ENCODE peak calls at places on chromosomes 7 and 10, in five cellular contexts. P, M, V, O and D are unnamed samples.

GRCh38 chr7:148883233-148884048 is 650 bp downstream of the EZH2 start:
- DNase-seq in O (no peak), P (peak; percentile 36), V (peak; percentile 79), M (peak; percentile 55), D (peak; percentile 47)

GRCh38 chr10:58661336-58661735 is 148.7 kb downstream of the BICC1 start:
- DNase-seq in O (no peak), V (no peak), P (no peak), M (no peak), D (no peak)

GRCh38 chr10:132076578-132077081 is 10.9 kb downstream of the JAKMIP3 start:
- DNase-seq in M (no peak), O (no peak), V (peak; percentile 41), P (no peak), D (no peak)

GRCh38 chr7:37150180-37150579 is 298.5 kb downstream of the ELMO1 start:
- DNase-seq in V (no peak), O (no peak), P (no peak), M (no peak), D (no peak)

GRCh38 chr7:47080816-47081215 is 501.1 kb downstream of the TNS3 start:
- DNase-seq in O (no peak), M (no peak), V (no peak), P (no peak), D (no peak)

GRCh38 chr10:69800109-69800508 is 1.6 kb upstream of the COL13A1 start:
- DNase-seq in P (peak; percentile 61), O (peak; percentile 67), M (peak; percentile 48), V (no peak), D (no peak)

GRCh38 chr7:142412551-142413193 is 154.8 kb upstream of the PRSS58 start:
- DNase-seq in M (peak; percentile 72), P (peak; percentile 4), V (no peak), O (peak; percentile 69), D (no peak)

GRCh38 chr7:141511370-141512335 is 39.6 kb upstream of the AGK start:
- DNase-seq in O (no peak), M (no peak), P (no peak), V (no peak), D (no peak)

GRCh38 chr10:114874827-114875541 is 53.4 kb downstream of the FHIP2A start:
- DNase-seq in V (no peak), P (no peak), M (peak; percentile 14), O (no peak), D (peak; percentile 24)

GRCh38 chr7:32427769-32428291 is 62.4 kb downstream of the LSM5 start:
- DNase-seq in V (no peak), P (peak; percentile 70), O (peak; percentile 21), M (peak; percentile 70), D (peak; percentile 41)

GRCh38 chr10:63264852-63265617 is 131.9 kb downstream of the NRBF2 start:
- DNase-seq in O (no peak), M (peak; percentile 79), V (no peak), P (peak; percentile 25), D (no peak)

GRCh38 chr7:151729521-151729921 is 147.4 kb downstream of the PRKAG2 start:
- DNase-seq in P (no peak), V (no peak), O (no peak), M (no peak), D (no peak)

GRCh38 chr10:88849224-88849623 is 2.4 kb downstream of the ANKRD22 start:
- DNase-seq in M (no peak), V (no peak), O (no peak), P (no peak), D (no peak)

GRCh38 chr7:57415326-57415725 is 34.7 kb upstream of the ZNF716 start:
- DNase-seq in O (no peak), M (no peak), V (no peak), P (no peak), D (no peak)

GRCh38 chr7:106313966-106314365 is 29.2 kb upstream of the NAMPT start:
- DNase-seq in P (no peak), O (no peak), M (no peak), V (no peak), D (no peak)

GRCh38 chr7:16918288-16918895 is 36.6 kb upstream of the AGR3 start:
- DNase-seq in M (peak; percentile 23), O (peak; percentile 33), V (no peak), P (peak; percentile 54), D (no peak)

GRCh38 chr7:135147341-135147898 is 452 bp upstream of the TMEM140 start:
- DNase-seq in O (no peak), P (no peak), V (no peak), M (peak; percentile 14), D (no peak)

GRCh38 chr10:6542999-6543430 is 37.1 kb downstream of the PRKCQ start:
- DNase-seq in P (no peak), M (no peak), V (no peak), O (no peak), D (no peak)

GRCh38 chr7:28269700-28270361 is 89.2 kb upstream of the JAZF1 start:
- DNase-seq in V (no peak), M (no peak), P (no peak), O (no peak), D (no peak)

GRCh38 chr10:36111676-36112075 is 469.6 kb upstream of the FZD8 start:
- DNase-seq in P (no peak), M (no peak), O (no peak), V (no peak), D (no peak)

GRCh38 chr10:14186245-14186644 is 144.5 kb downstream of the FRMD4A start:
- DNase-seq in M (peak; percentile 25), P (no peak), O (no peak), V (no peak), D (no peak)

GRCh38 chr10:63169624-63170023 is 36.5 kb downstream of the NRBF2 start:
- DNase-seq in M (no peak), P (no peak), V (no peak), O (no peak), D (no peak)

GRCh38 chr7:1741751-1742554 is 71.9 kb downstream of the ELFN1 start:
- DNase-seq in V (no peak), M (peak; percentile 85), P (no peak), O (peak; percentile 66), D (no peak)

GRCh38 chr7:144408116-144408515 is 4.6 kb upstream of the NOBOX start:
- DNase-seq in M (no peak), P (no peak), O (no peak), V (no peak), D (no peak)

GRCh38 chr10:116665541-116666125 is 44.9 kb downstream of the PNLIPRP2 start:
- DNase-seq in M (no peak), P (peak; percentile 47), O (no peak), V (no peak), D (no peak)

GRCh38 chr7:19079066-19079465 is 38.4 kb downstream of the TWIST1 start:
- DNase-seq in V (no peak), M (no peak), P (no peak), O (peak; percentile 12), D (no peak)

GRCh38 chr10:5291501-5292195 is 73.1 kb upstream of the UCN3 start:
- DNase-seq in V (peak; percentile 90), O (peak; percentile 31), P (peak; percentile 56), M (peak; percentile 63), D (no peak)

GRCh38 chr10:125158528-125159485 is 1.6 kb downstream of the CTBP2 start:
- DNase-seq in P (peak; percentile 66), V (no peak), M (peak; percentile 60), O (no peak), D (peak; percentile 48)

GRCh38 chr7:100586266-100587025 is at the start of gene FBXO24:
- DNase-seq in P (peak; percentile 99), M (peak; percentile 100), O (peak; percentile 99), V (peak; percentile 100), D (peak; percentile 99)
- TF ChIP-seq POLR2A in P (peak; percentile 50), M (no peak), O (no peak), V (no peak), D (peak; percentile 51)

DNA sequence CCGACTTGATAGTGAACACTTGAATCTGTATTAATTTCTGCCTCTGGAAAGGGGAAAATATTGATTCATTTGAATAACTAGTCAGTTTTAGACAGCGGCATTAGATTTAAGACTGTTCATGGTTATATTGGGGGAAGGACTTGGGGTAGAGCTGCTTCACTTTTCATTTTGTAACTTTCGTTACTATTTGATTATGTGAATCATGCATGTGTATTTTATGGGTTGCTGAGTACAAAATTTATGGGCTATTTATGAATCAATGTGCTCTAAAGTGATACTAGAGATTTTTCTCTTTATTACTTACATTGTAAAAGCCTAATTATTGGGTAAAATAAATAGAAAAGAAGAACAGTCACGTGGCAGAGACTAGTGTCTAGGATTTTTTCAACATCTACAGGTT is 4.9 kb downstream of the GLUD1 start:
- DNase-seq in O (no peak), P (no peak), V (no peak), M (no peak), D (no peak)
- H3K27me3 ChIP-seq in O (no peaks in the 10 kb centered on the region), P (no peaks in the 10 kb centered on the region), V (no peaks in the 10 kb centered on the region), M (no peaks in the 10 kb centered on the region), D (no peaks in the 10 kb centered on the region)

DNA sequence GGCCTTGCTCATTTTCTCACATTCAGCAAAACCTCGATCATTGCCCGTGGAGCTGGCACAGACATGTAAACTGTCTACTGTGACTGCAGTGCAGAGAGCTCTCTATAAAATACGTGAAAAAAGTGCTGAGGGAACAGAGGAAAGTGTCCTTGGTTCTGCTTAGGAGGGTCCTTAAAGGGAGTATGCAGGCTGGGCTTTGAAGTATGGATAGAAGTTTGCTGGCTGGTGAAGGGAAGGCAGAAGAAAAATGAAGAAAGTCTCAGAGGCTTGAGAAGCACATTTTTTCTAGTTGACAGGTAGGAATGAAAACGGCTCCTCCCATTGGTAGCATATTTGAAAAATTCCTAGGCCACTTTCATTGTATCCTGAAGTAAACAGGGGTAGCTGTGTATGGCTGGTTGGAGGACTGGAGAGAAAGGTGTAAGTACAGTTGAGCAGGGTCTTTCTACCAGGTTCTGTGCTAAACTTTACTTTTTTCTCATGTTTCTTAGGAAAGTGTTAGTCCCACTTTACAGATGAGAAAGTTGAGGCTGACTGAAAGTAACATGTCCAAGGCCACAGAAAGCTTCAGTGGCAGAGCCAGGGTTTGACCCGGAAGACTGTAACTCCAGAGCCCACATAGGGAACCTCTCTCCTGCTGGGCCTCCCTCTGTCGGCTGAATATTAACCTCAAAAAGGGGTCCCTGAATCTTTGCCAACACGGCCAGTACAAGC is 63.0 kb upstream of the PPIF start:
- DNase-seq in O (no peak), P (no peak), V (no peak), M (no peak), D (no peak)
- H3K4me1 ChIP-seq in O (peaks cover 4% of the 10 kb centered on the region), P (peaks cover 9% of the 10 kb centered on the region), V (peaks cover 53% of the 10 kb centered on the region), M (no peaks in the 10 kb centered on the region), D (peaks cover 9% of the 10 kb centered on the region)

DNA sequence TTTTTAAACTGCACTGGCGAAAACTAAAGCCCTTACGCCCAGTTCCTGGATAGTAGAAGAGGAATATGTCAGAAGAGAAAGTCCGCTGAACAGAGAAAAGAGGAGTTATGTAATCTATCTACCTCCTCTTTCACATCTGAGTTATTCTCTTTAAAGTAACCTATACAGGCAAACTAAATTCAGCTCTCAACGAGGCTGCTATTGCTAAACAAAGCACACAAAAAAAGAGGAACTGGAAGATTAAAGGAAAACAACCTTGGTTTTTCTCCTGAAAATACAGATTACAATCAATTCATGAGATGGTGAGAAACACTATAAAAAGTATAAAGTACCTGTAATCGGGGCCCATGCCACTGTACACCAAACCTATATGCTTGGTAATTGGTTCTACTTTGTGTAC is 5.8 kb downstream of the PSMA2 start:
- DNase-seq in O (no peak), M (no peak), P (no peak), V (no peak), D (no peak)
- TF ChIP-seq POLR2A in O (no peak), M (no peak), P (no peak), V (no peak), D (no peak)

DNA sequence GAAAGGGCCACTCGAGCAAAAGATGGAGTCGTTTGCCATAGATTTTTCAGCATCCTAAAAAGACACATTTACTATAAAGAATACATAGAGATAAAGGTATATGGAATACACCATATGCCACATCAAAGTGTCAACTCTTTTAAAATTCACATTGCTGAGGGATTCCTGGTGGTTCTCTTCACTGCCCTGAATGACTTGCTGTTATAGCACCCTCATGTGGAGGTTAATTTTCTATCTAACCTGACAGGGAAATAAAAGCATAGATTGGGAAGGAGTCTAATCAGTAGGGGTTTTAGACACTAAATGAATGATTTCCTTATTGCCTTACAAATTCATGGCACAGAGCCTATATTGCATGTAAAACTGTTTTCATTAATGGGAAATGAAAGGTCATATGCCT is 25.9 kb downstream of the DNAH11 start:
- DNase-seq in M (peak; percentile 12), V (no peak), P (no peak), O (no peak), D (no peak)
- H3K27me3 ChIP-seq in M (no peaks in the 10 kb centered on the region), V (no peaks in the 10 kb centered on the region), P (no peaks in the 10 kb centered on the region), O (no peaks in the 10 kb centered on the region), D (no peaks in the 10 kb centered on the region)